ENCODE peak calls at places on chromosomes 12 and 14, in five cellular contexts. One of them, this sample, is unnamed.

GRCh38 chr12:9750276-9751203 is 10.2 kb downstream of the CD69 start:
- DNase-seq in keratinocyte: peak
- DNase-seq in CD8-positive, alpha-beta T cell: peak
- DNase-seq in AG10803: peak
- DNase-seq in cardiac muscle cell: peak
- DNase-seq in this sample: peak

GRCh38 chr12:2057041-2057792 is 4.4 kb downstream of the CACNA1C start:
- DNase-seq in cardiac muscle cell: peak
- DNase-seq in CD8-positive, alpha-beta T cell: no peak
- DNase-seq in AG10803: peak
- DNase-seq in keratinocyte: no peak
- DNase-seq in this sample: peak

GRCh38 chr12:94353130-94353529 is 106.5 kb downstream of the CEP83 start:
- DNase-seq in CD8-positive, alpha-beta T cell: no peak
- DNase-seq in AG10803: no peak
- DNase-seq in keratinocyte: no peak
- DNase-seq in cardiac muscle cell: no peak
- DNase-seq in this sample: no peak

GRCh38 chr12:128844031-128844635 is 9.1 kb upstream of the GLT1D1 start:
- DNase-seq in keratinocyte: no peak
- DNase-seq in cardiac muscle cell: no peak
- DNase-seq in CD8-positive, alpha-beta T cell: no peak
- DNase-seq in AG10803: no peak
- DNase-seq in this sample: no peak

GRCh38 chr12:26056335-26056734 is 68.5 kb downstream of the BHLHE41 start:
- DNase-seq in keratinocyte: no peak
- DNase-seq in AG10803: no peak
- DNase-seq in cardiac muscle cell: no peak
- DNase-seq in CD8-positive, alpha-beta T cell: no peak
- DNase-seq in this sample: no peak

GRCh38 chr12:62472472-62472871 is 5.8 kb downstream of the MON2 start:
- DNase-seq in AG10803: no peak
- DNase-seq in keratinocyte: no peak
- DNase-seq in cardiac muscle cell: no peak
- DNase-seq in CD8-positive, alpha-beta T cell: no peak
- DNase-seq in this sample: no peak

GRCh38 chr14:30706704-30707103 is 84.6 kb downstream of the SCFD1 start:
- DNase-seq in keratinocyte: no peak
- DNase-seq in AG10803: no peak
- DNase-seq in cardiac muscle cell: no peak
- DNase-seq in CD8-positive, alpha-beta T cell: no peak
- DNase-seq in this sample: no peak

GRCh38 chr14:61877768-61878167 is 115.5 kb downstream of the SNAPC1 start:
- DNase-seq in CD8-positive, alpha-beta T cell: no peak
- DNase-seq in AG10803: no peak
- DNase-seq in cardiac muscle cell: no peak
- DNase-seq in keratinocyte: no peak
- DNase-seq in this sample: no peak

GRCh38 chr12:75702477-75703093 is 191.2 kb upstream of the KRR1 start:
- DNase-seq in AG10803: no peak
- DNase-seq in keratinocyte: no peak
- DNase-seq in CD8-positive, alpha-beta T cell: no peak
- DNase-seq in cardiac muscle cell: no peak
- DNase-seq in this sample: no peak

GRCh38 chr12:79373896-79374499 is 316.8 kb downstream of the PAWR start:
- DNase-seq in CD8-positive, alpha-beta T cell: no peak
- DNase-seq in cardiac muscle cell: peak
- DNase-seq in keratinocyte: no peak
- DNase-seq in AG10803: peak
- DNase-seq in this sample: peak

GRCh38 chr14:38958589-38958988 is 144.4 kb downstream of the SEC23A start:
- DNase-seq in CD8-positive, alpha-beta T cell: no peak
- DNase-seq in AG10803: peak
- DNase-seq in cardiac muscle cell: no peak
- DNase-seq in keratinocyte: no peak
- DNase-seq in this sample: no peak

GRCh38 chr12:103169-103981 is 36.8 kb downstream of the IQSEC3 start:
- DNase-seq in CD8-positive, alpha-beta T cell: no peak
- DNase-seq in AG10803: no peak
- DNase-seq in keratinocyte: no peak
- DNase-seq in cardiac muscle cell: no peak
- DNase-seq in this sample: no peak

GRCh38 chr12:59699408-59700144 is 103.7 kb downstream of the SLC16A7 start:
- DNase-seq in keratinocyte: no peak
- DNase-seq in cardiac muscle cell: peak
- DNase-seq in CD8-positive, alpha-beta T cell: no peak
- DNase-seq in AG10803: peak
- DNase-seq in this sample: no peak

GRCh38 chr14:22159968-22160367 is 429.1 kb downstream of the DAD1 start:
- DNase-seq in AG10803: no peak
- DNase-seq in CD8-positive, alpha-beta T cell: no peak
- DNase-seq in cardiac muscle cell: no peak
- DNase-seq in keratinocyte: no peak
- DNase-seq in this sample: no peak

DNA sequence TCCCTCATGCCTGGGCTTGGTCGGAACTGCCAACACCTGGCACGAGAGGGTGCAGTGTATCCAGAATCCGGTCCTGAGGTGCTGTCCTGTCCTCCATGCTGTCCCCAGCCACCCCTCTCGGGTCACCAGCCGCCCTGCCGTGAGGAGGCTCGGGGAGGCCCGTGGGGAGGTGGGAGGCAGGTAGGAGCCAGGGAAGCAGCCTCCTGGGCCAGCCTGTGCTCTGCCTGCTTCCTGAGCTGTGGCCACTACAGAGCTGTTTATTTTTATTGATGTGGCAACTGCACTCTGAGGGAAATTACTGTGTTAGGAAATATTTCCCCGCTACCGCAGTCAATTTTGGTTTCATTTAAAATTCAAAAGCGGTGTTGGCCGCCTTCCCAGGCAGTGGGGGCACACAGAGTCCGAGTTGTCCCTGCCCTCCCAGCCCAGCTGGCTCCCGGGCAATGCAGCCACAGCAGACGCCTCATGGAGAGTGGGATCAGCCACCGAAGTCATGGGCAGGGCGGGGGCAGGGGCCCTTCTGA is 18.3 kb downstream of the NOC4L start:
- DNase-seq in AG10803: peak
- DNase-seq in cardiac muscle cell: peak
- DNase-seq in CD8-positive, alpha-beta T cell: no peak
- DNase-seq in keratinocyte: no peak
- DNase-seq in this sample: no peak
- TF ChIP-seq CTCF in AG10803: no peak
- TF ChIP-seq CTCF in cardiac muscle cell: no peak
- TF ChIP-seq CTCF in CD8-positive, alpha-beta T cell: no peak
- TF ChIP-seq CTCF in keratinocyte: no peak
- TF ChIP-seq CTCF in this sample: no peak

DNA sequence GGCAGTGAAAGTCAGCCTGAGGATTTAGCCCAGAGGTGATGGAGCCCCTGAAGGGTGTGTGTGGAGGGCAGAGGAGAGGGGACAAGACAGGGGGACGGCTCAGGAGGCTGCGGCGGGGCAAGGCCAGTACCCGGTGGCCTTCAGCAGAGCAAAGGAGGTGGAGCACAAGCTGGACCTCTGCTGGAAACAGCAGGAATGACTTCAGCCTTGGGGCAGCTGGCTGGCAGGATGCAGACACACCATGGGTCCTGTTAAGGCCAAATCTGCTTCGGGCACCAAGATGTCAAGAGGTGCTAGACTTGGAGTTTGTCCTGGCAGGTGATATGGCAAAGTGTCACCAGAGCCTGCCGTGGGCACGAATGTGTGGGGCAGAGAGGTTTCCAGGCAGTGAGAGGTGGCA is 92.1 kb downstream of the LGMN start:
- DNase-seq in AG10803: no peak
- DNase-seq in CD8-positive, alpha-beta T cell: no peak
- DNase-seq in keratinocyte: no peak
- DNase-seq in cardiac muscle cell: no peak
- DNase-seq in this sample: no peak
- TF ChIP-seq CTCF in AG10803: peak
- TF ChIP-seq CTCF in CD8-positive, alpha-beta T cell: no peak
- TF ChIP-seq CTCF in keratinocyte: no peak
- TF ChIP-seq CTCF in cardiac muscle cell: no peak
- TF ChIP-seq CTCF in this sample: no peak

GRCh38 chr12:84658877-84659276 is 253.7 kb downstream of the SLC6A15 start:
- DNase-seq in keratinocyte: no peak
- DNase-seq in AG10803: no peak
- DNase-seq in cardiac muscle cell: no peak
- DNase-seq in CD8-positive, alpha-beta T cell: no peak
- DNase-seq in this sample: no peak

GRCh38 chr12:84656705-84657104 is 255.9 kb downstream of the SLC6A15 start:
- DNase-seq in AG10803: no peak
- DNase-seq in keratinocyte: no peak
- DNase-seq in CD8-positive, alpha-beta T cell: no peak
- DNase-seq in cardiac muscle cell: no peak
- DNase-seq in this sample: no peak

GRCh38 chr12:84660139-84660538 is 252.5 kb downstream of the SLC6A15 start:
- DNase-seq in AG10803: no peak
- DNase-seq in cardiac muscle cell: no peak
- DNase-seq in CD8-positive, alpha-beta T cell: no peak
- DNase-seq in keratinocyte: no peak
- DNase-seq in this sample: no peak

GRCh38 chr12:84661732-84662326 is 250.8 kb downstream of the SLC6A15 start:
- DNase-seq in cardiac muscle cell: peak
- DNase-seq in keratinocyte: no peak
- DNase-seq in AG10803: peak
- DNase-seq in CD8-positive, alpha-beta T cell: no peak
- DNase-seq in this sample: no peak
- TF ChIP-seq CTCF in cardiac muscle cell: no peak
- TF ChIP-seq CTCF in keratinocyte: no peak
- TF ChIP-seq CTCF in AG10803: no peak
- TF ChIP-seq CTCF in CD8-positive, alpha-beta T cell: no peak
- TF ChIP-seq CTCF in this sample: no peak

GRCh38 chr12:54217774-54218221 is 29.0 kb upstream of the SMUG1 start:
- DNase-seq in cardiac muscle cell: peak
- DNase-seq in keratinocyte: no peak
- DNase-seq in CD8-positive, alpha-beta T cell: no peak
- DNase-seq in AG10803: no peak
- DNase-seq in this sample: no peak

GRCh38 chr12:54215990-54216579 is 27.3 kb upstream of the SMUG1 start:
- DNase-seq in cardiac muscle cell: no peak
- DNase-seq in AG10803: no peak
- DNase-seq in CD8-positive, alpha-beta T cell: no peak
- DNase-seq in keratinocyte: no peak
- DNase-seq in this sample: no peak

GRCh38 chr12:54217309-54217661 is 28.5 kb upstream of the SMUG1 start:
- DNase-seq in keratinocyte: no peak
- DNase-seq in CD8-positive, alpha-beta T cell: no peak
- DNase-seq in cardiac muscle cell: no peak
- DNase-seq in AG10803: no peak
- DNase-seq in this sample: no peak

GRCh38 chr12:54214553-54215374 is 26.0 kb upstream of the SMUG1 start:
- DNase-seq in AG10803: peak
- DNase-seq in keratinocyte: no peak
- DNase-seq in cardiac muscle cell: peak
- DNase-seq in CD8-positive, alpha-beta T cell: peak
- DNase-seq in this sample: peak

DNA sequence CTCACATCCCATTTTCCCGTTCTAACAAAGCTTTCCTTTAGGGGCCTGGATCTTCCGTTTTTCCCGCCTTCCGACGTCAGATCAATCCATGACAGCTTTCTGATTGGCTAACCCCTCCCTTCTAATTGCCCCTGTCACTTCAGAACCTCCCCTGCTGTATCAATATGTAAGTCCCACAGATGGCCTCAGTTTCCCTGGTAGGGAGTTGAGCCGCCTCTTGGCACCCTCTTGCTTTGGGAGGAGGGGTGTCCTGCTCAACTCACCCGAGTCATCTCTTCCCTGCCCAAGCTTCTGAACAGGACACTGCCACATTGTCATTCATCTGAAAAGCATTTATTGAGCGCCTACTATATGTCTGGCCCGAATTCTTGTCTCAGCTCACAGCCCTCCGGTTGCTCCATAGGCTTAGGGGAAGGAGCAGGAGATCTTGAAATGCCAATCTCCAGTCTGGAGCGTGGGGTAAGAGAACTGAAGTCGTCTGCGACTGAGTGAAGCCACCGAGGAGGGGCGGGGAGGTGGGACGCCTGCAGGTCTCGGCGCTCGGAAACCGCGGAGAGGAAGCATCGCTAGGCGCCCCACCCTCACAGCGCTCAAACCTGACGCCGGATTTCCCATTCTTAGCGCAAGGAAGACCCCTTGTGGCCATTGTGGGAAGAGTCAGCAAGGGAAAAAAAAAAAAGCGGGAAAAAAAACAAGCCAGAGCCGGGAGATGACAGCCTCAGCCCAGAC is 28.0 kb upstream of the SMUG1 start:
- DNase-seq in keratinocyte: no peak
- DNase-seq in AG10803: peak
- DNase-seq in cardiac muscle cell: peak
- DNase-seq in CD8-positive, alpha-beta T cell: peak
- DNase-seq in this sample: peak
- TF ChIP-seq CTCF in keratinocyte: peak
- TF ChIP-seq CTCF in AG10803: peak
- TF ChIP-seq CTCF in cardiac muscle cell: peak
- TF ChIP-seq CTCF in CD8-positive, alpha-beta T cell: peak
- TF ChIP-seq CTCF in this sample: peak

GRCh38 chr12:24615967-24616411 is 332.9 kb downstream of the BCAT1 start:
- DNase-seq in CD8-positive, alpha-beta T cell: no peak
- DNase-seq in AG10803: no peak
- DNase-seq in keratinocyte: no peak
- DNase-seq in cardiac muscle cell: peak
- DNase-seq in this sample: no peak
- TF ChIP-seq CTCF in CD8-positive, alpha-beta T cell: no peak
- TF ChIP-seq CTCF in AG10803: no peak
- TF ChIP-seq CTCF in keratinocyte: no peak
- TF ChIP-seq CTCF in cardiac muscle cell: no peak
- TF ChIP-seq CTCF in this sample: no peak

GRCh38 chr14:64040044-64040443 is 187.2 kb downstream of the SYNE2 start:
- DNase-seq in CD8-positive, alpha-beta T cell: no peak
- DNase-seq in AG10803: peak
- DNase-seq in cardiac muscle cell: peak
- DNase-seq in keratinocyte: no peak
- DNase-seq in this sample: no peak
- TF ChIP-seq CTCF in CD8-positive, alpha-beta T cell: no peak
- TF ChIP-seq CTCF in AG10803: peak
- TF ChIP-seq CTCF in cardiac muscle cell: peak
- TF ChIP-seq CTCF in keratinocyte: no peak
- TF ChIP-seq CTCF in this sample: no peak